ENCODE peak calls at places on chromosomes 5 and 9, in ten cellular contexts. B, J, K, W, A, Q, Z, D, R and F are unnamed samples.

GRCh38 chr5:27702339-27702820 is 664.0 kb upstream of the CDH9 start:
- DNase-seq in B (peak; percentile 48), K (no peak), Z (no peak), A (peak; percentile 90), D (no peak), Q (no peak), J (no peak), R (no peak), W (no peak), F (no peak)

GRCh38 chr9:20356392-20357206 is 265.7 kb downstream of the MLLT3 start:
- DNase-seq in Q (peak; percentile 65), J (peak; percentile 56), R (peak; percentile 70), W (no peak), Z (peak; percentile 57), A (peak; percentile 77), K (peak; percentile 48), D (peak; percentile 74), B (peak; percentile 86), F (no peak)

GRCh38 chr9:121817476-121817875 is 166.0 kb downstream of the DAB2IP start:
- DNase-seq in R (no peak), Z (no peak), W (no peak), D (no peak), K (no peak), Q (no peak), B (no peak), A (no peak), J (no peak), F (no peak)

GRCh38 chr5:111782171-111782570 is 25.2 kb upstream of the NREP start:
- DNase-seq in D (no peak), Z (no peak), Q (no peak), W (no peak), R (no peak), B (peak; percentile 89), A (no peak), K (no peak), J (no peak), F (no peak)

GRCh38 chr5:17154211-17154996 is 63.0 kb upstream of the BASP1 start:
- DNase-seq in R (no peak), D (no peak), Q (no peak), B (peak; percentile 83), K (no peak), J (no peak), Z (no peak), A (peak; percentile 69), W (no peak), F (no peak)

GRCh38 chr5:93595420-93596136 is 12.6 kb downstream of the NR2F1 start:
- DNase-seq in W (no peak), J (no peak), K (no peak), Q (no peak), B (no peak), R (no peak), A (no peak), Z (no peak), D (no peak), F (no peak)

GRCh38 chr5:154899107-154899816 is 38.7 kb downstream of the GEMIN5 start:
- DNase-seq in W (no peak), Q (no peak), Z (no peak), A (no peak), R (no peak), B (peak; percentile 20), D (no peak), J (no peak), K (no peak), F (no peak)

GRCh38 chr5:160262665-160263064 is 33.4 kb downstream of the FABP6 start:
- DNase-seq in A (peak; percentile 49), K (no peak), R (peak; percentile 87), Q (peak; percentile 16), W (no peak), Z (no peak), B (no peak), D (no peak), J (no peak), F (no peak)

GRCh38 chr9:105193560-105193959 is 50.9 kb upstream of the SLC44A1 start:
- DNase-seq in W (no peak), J (no peak), D (no peak), R (no peak), K (no peak), A (no peak), Q (no peak), Z (no peak), B (no peak), F (no peak)

GRCh38 chr5:11056560-11056959 is 295.5 kb upstream of the DAP start:
- DNase-seq in A (no peak), Z (no peak), R (no peak), B (no peak), K (no peak), W (no peak), J (no peak), Q (no peak), D (no peak), F (no peak)

GRCh38 chr5:127707209-127707608 is 4.0 kb downstream of the CCDC192 start:
- DNase-seq in K (no peak), R (no peak), D (no peak), B (peak; percentile 11), Z (no peak), J (no peak), Q (no peak), W (no peak), A (no peak), F (no peak)
- TF ChIP-seq CTCF in K (no peak), R (no peak), D (no peak), B (no peak), Z (no peak), J (no peak), Q (no peak), W (no peak), A (no peak), F (no peak)

GRCh38 chr5:119339965-119340364 is 15.9 kb upstream of the TNFAIP8 start:
- DNase-seq in J (no peak), B (no peak), Z (no peak), A (no peak), Q (peak; percentile 63), D (no peak), R (no peak), K (no peak), W (no peak), F (no peak)
- TF ChIP-seq CTCF in J (no peak), B (no peak), Z (no peak), A (no peak), Q (peak; percentile 11), D (no peak), R (no peak), K (no peak), W (no peak), F (no peak)

GRCh38 chr5:1468247-1468612 is 23.0 kb upstream of the SLC6A3 start:
- DNase-seq in K (no peak), B (peak; percentile 9), W (no peak), R (peak; percentile 74), Q (peak; percentile 49), A (no peak), Z (no peak), J (no peak), D (no peak), F (no peak)
- TF ChIP-seq CTCF in K (peak; percentile 46), B (peak; percentile 43), W (peak; percentile 77), R (peak; percentile 83), Q (peak; percentile 75), A (peak; percentile 69), Z (peak; percentile 15), J (no peak), D (peak; percentile 41), F (no peak)

GRCh38 chr5:74127377-74128338 is 501.7 kb downstream of the ARHGEF28 start:
- DNase-seq in Q (no peak), R (peak; percentile 37), B (no peak), J (peak; percentile 52), W (no peak), Z (no peak), A (peak; percentile 12), D (no peak), K (no peak), F (no peak)
- TF ChIP-seq CTCF in Q (no peak), R (peak; percentile 63), B (no peak), J (peak; percentile 26), W (peak; percentile 43), Z (no peak), A (peak; percentile 60), D (peak; percentile 32), K (no peak), F (no peak)

GRCh38 chr9:87853289-87853688 is 29.4 kb upstream of the SPATA31E1 start:
- DNase-seq in J (no peak), Q (no peak), A (no peak), K (no peak), Z (no peak), W (no peak), D (no peak), B (no peak), R (no peak), F (no peak)
- TF ChIP-seq CTCF in J (no peak), Q (no peak), A (no peak), K (no peak), Z (no peak), W (no peak), D (no peak), B (no peak), R (no peak), F (no peak)

GRCh38 chr5:82364497-82364896 is 86.3 kb upstream of the RPS23 start:
- DNase-seq in R (peak; percentile 33), A (peak; percentile 75), D (no peak), K (no peak), Q (no peak), Z (no peak), B (peak; percentile 79), J (peak; percentile 53), W (no peak), F (no peak)
- TF ChIP-seq CTCF in R (peak; percentile 64), A (peak; percentile 68), D (peak; percentile 67), K (peak; percentile 12), Q (no peak), Z (peak; percentile 28), B (peak; percentile 58), J (peak; percentile 55), W (peak; percentile 64), F (no peak)

DNA sequence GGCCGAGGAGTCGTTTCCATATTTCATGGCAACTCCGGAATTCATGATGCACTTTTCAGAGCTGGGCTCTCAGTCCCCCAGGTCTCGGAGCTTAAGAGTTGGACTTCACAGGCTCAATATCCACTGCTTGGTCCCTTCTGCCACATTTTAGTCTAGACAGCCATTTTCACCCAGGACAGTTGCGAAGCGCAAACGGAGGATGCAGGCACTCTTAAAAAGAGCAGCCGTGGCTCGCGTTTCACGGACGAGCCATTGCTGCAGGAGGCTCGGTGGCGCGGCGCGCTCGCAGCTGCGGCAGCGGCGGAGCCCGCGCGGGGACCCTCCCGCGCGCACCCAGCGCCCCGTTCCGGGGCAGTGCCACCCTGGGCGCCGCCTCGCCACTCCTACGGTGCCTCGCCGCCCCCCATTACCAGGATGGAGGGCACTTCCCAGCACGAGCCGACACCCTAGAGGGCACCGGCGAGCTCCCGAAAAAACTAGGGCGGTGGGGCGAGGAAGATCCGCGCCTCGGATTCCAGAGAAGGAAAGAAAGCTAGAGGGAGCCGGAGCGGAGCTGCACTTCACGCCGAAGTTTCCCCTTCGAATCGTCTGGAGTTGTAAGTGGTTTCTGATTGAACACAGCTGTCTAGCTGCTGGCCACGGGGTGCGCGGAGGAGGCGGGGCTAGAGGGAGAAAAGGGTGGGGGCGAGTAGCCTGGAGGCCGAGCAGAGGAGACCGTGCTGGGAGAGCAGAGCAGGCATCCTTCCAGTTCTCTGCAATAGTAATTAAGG is 140.3 kb downstream of the TSSK1B start:
- DNase-seq in J (peak; percentile 77), A (peak; percentile 85), R (peak; percentile 96), Q (peak; percentile 5), D (peak; percentile 62), B (peak; percentile 86), K (peak; percentile 83), Z (peak; percentile 83), W (peak; percentile 84), F (peak; percentile 69)
- TF ChIP-seq CTCF in J (no peak), A (peak; percentile 39), R (peak; percentile 19), Q (peak; percentile 14), D (peak; percentile 26), B (peak; percentile 14), K (no peak), Z (no peak), W (peak; percentile 33), F (no peak)